ENCODE peak calls at places on chromosomes 12 and 14, in ten cellular contexts. A is ELR, T is psoas muscle, X is NCI-H226, D is MCF 10A, L is KBM-7, B is NCI-H748 treated with DMSO at 0.1 percent for 48 hours, Y is GM03348, Z is foreskin fibroblast, N is D341Med. O is an unnamed sample.

GRCh38 chr12:42735869-42736361 is 146.4 kb upstream of the PRICKLE1 start:
- DNase-seq in A (no peak), T (peak), X (no peak), D (no peak), L (no peak), B (no peak), Y (no peak), Z (peak), N (no peak), O (peak)

GRCh38 chr12:131096681-131097181 is 143.0 kb downstream of the ADGRD1 start:
- DNase-seq in A (no peak), T (peak), X (no peak), D (no peak), L (no peak), B (no peak), Y (no peak), Z (no peak), N (no peak), O (no peak)

GRCh38 chr12:45050751-45051489 is at the start of gene DBX2:
- DNase-seq in A (no peak), T (no peak), X (no peak), D (no peak), L (peak), B (no peak), Y (peak), Z (peak), N (peak), O (peak)

GRCh38 chr14:64880382-64881121 is 845 bp upstream of the SPTB start:
- DNase-seq in A (peak), T (peak), X (no peak), D (peak), L (peak), B (peak), Y (peak), Z (peak), N (peak), O (peak)

GRCh38 chr12:132787877-132788276 is 26.2 kb upstream of the ANKLE2 start:
- DNase-seq in A (no peak), T (no peak), X (no peak), D (no peak), L (no peak), B (no peak), Y (peak), Z (no peak), N (no peak), O (no peak)

GRCh38 chr12:64469455-64470142 is 17.7 kb downstream of the TBK1 start:
- DNase-seq in A (no peak), T (no peak), X (no peak), D (no peak), L (no peak), B (no peak), Y (no peak), Z (no peak), N (no peak), O (no peak)

GRCh38 chr14:55107766-55108554 is 21.1 kb upstream of the LGALS3 start:
- DNase-seq in A (peak), T (peak), X (peak), D (peak), L (peak), B (no peak), Y (peak), Z (peak), N (peak), O (no peak)

GRCh38 chr14:74571901-74572828 is 39.9 kb downstream of the LTBP2 start:
- DNase-seq in A (peak), T (peak), X (peak), D (peak), L (peak), B (no peak), Y (peak), Z (peak), N (peak), O (peak)

GRCh38 chr12:49920241-49920914 is 16.7 kb upstream of the FAIM2 start:
- DNase-seq in A (peak), T (no peak), X (peak), D (peak), L (no peak), B (no peak), Y (peak), Z (peak), N (no peak), O (no peak)

GRCh38 chr14:90514015-90514398 is 117.2 kb downstream of the CALM1 start:
- DNase-seq in A (no peak), T (no peak), X (no peak), D (no peak), L (no peak), B (peak), Y (no peak), Z (no peak), N (no peak), O (peak)

GRCh38 chr14:35695647-35696046 is 113.4 kb downstream of the RALGAPA1 start:
- DNase-seq in A (no peak), T (no peak), X (no peak), D (no peak), L (no peak), B (no peak), Y (no peak), Z (no peak), N (no peak), O (no peak)

GRCh38 chr14:32639208-32639607 is 299.5 kb upstream of the NPAS3 start:
- DNase-seq in A (no peak), T (no peak), X (no peak), D (no peak), L (no peak), B (no peak), Y (no peak), Z (no peak), N (no peak), O (no peak)

GRCh38 chr12:23909559-23909958 is 39.9 kb downstream of the SOX5 start:
- DNase-seq in A (no peak), T (no peak), X (no peak), D (no peak), L (no peak), B (no peak), Y (no peak), Z (no peak), N (no peak), O (no peak)

GRCh38 chr12:11969437-11970154 is 101.1 kb upstream of the BCL2L14 start:
- DNase-seq in A (no peak), T (no peak), X (no peak), D (no peak), L (no peak), B (no peak), Y (no peak), Z (no peak), N (no peak), O (no peak)

GRCh38 chr12:6539276-6540134 is 5.2 kb downstream of the GAPDH start:
- DNase-seq in A (peak), T (no peak), X (no peak), D (peak), L (peak), B (no peak), Y (no peak), Z (peak), N (peak), O (no peak)

GRCh38 chr12:103580026-103580425 is 7.0 kb upstream of the STAB2 start:
- DNase-seq in A (no peak), T (no peak), X (no peak), D (peak), L (no peak), B (no peak), Y (no peak), Z (no peak), N (no peak), O (no peak)

GRCh38 chr14:50047274-50047676 is 69.1 kb downstream of the VCPKMT start:
- DNase-seq in A (no peak), T (no peak), X (no peak), D (no peak), L (no peak), B (no peak), Y (no peak), Z (no peak), N (no peak), O (no peak)

GRCh38 chr14:92638904-92639303 is 109.5 kb downstream of the LGMN start:
- DNase-seq in A (no peak), T (no peak), X (no peak), D (no peak), L (no peak), B (no peak), Y (no peak), Z (no peak), N (peak), O (no peak)

GRCh38 chr14:69876221-69876847 is 2.9 kb upstream of the SMOC1 start:
- DNase-seq in A (no peak), T (no peak), X (no peak), D (no peak), L (no peak), B (no peak), Y (no peak), Z (no peak), N (no peak), O (no peak)